ENCODE peak calls at places on chromosomes 5 and 9, in nine cellular contexts. P is body of pancreas, N is cardiac fibroblast, U is SK-N-SH, W is heart right ventricle, L is gastrocnemius medialis, A is uterus, Z is mesothelial cell of epicardium, B is HCT116. Q is an unnamed sample.

GRCh38 chr5:102481044-102481715 is 17.6 kb downstream of the SLCO6A1 start:
- DNase-seq in P (no peak), N (peak), U (no peak), W (no peak), L (no peak), A (no peak), Z (no peak), B (no peak), Q (no peak)

GRCh38 chr9:14189578-14189977 is 124.4 kb downstream of the NFIB start:
- DNase-seq in P (no peak), N (peak), U (no peak), W (no peak), L (no peak), A (no peak), Z (no peak), B (no peak), Q (no peak)

GRCh38 chr9:117706421-117707150 is 2.4 kb downstream of the TLR4 start:
- DNase-seq in P (no peak), N (peak), U (no peak), W (no peak), L (no peak), A (no peak), Z (no peak), B (no peak), Q (no peak)

GRCh38 chr9:95666096-95666784 is 149.5 kb upstream of the PTCH1 start:
- DNase-seq in P (no peak), N (no peak), U (no peak), W (no peak), L (no peak), A (no peak), Z (no peak), B (no peak), Q (no peak)

GRCh38 chr5:1390861-1391600 is 46.1 kb upstream of the CLPTM1L start:
- DNase-seq in P (no peak), N (no peak), U (no peak), W (no peak), L (no peak), A (no peak), Z (no peak), B (no peak), Q (no peak)

GRCh38 chr9:37917801-37918664 is 14.1 kb upstream of the SLC25A51 start:
- DNase-seq in P (peak), N (no peak), U (no peak), W (no peak), L (no peak), A (no peak), Z (no peak), B (no peak), Q (no peak)

GRCh38 chr9:88535226-88535931 is 401 bp downstream of the NXNL2 start:
- DNase-seq in P (peak), N (no peak), U (peak), W (no peak), L (no peak), A (peak), Z (no peak), B (no peak), Q (peak)

GRCh38 chr5:39755986-39756385 is 331.2 kb upstream of the DAB2 start:
- DNase-seq in P (no peak), N (peak), U (no peak), W (peak), L (no peak), A (no peak), Z (no peak), B (peak), Q (no peak)

GRCh38 chr9:121889990-121890563 is 203.0 kb downstream of the TTLL11 start:
- DNase-seq in P (no peak), N (peak), U (no peak), W (no peak), L (no peak), A (no peak), Z (no peak), B (no peak), Q (no peak)

GRCh38 chr5:156042726-156043125 is 284.2 kb upstream of the SGCD start:
- DNase-seq in P (no peak), N (no peak), U (no peak), W (no peak), L (no peak), A (no peak), Z (no peak), B (no peak), Q (no peak)

GRCh38 chr9:14209399-14209990 is 104.4 kb downstream of the NFIB start:
- DNase-seq in P (no peak), N (no peak), U (peak), W (no peak), L (no peak), A (no peak), Z (no peak), B (no peak), Q (no peak)

GRCh38 chr5:54663876-54664275 is 146.3 kb downstream of the SNX18 start:
- DNase-seq in P (peak), N (peak), U (no peak), W (no peak), L (peak), A (peak), Z (no peak), B (no peak), Q (no peak)

GRCh38 chr9:82571540-82571939 is 491.4 kb downstream of the RASEF start:
- DNase-seq in P (no peak), N (no peak), U (no peak), W (no peak), L (no peak), A (no peak), Z (no peak), B (no peak), Q (no peak)

GRCh38 chr9:34072868-34073590 is 24.3 kb upstream of the UBAP2 start:
- DNase-seq in P (peak), N (peak), U (no peak), W (no peak), L (peak), A (peak), Z (no peak), B (no peak), Q (no peak)

GRCh38 chr9:69223605-69224004 is 49.5 kb downstream of the TJP2 start:
- DNase-seq in P (peak), N (peak), U (peak), W (peak), L (peak), A (no peak), Z (no peak), B (peak), Q (peak)

GRCh38 chr5:155530046-155530445 is 516.5 kb downstream of the KIF4B start:
- DNase-seq in P (no peak), N (no peak), U (peak), W (no peak), L (no peak), A (no peak), Z (no peak), B (no peak), Q (no peak)

GRCh38 chr5:147902606-147903115 is 3.7 kb downstream of the C5orf46 start:
- DNase-seq in P (no peak), N (peak), U (no peak), W (no peak), L (no peak), A (no peak), Z (no peak), B (no peak), Q (no peak)

GRCh38 chr9:121612511-121612998 is 38.9 kb upstream of the DAB2IP start:
- DNase-seq in P (no peak), N (no peak), U (no peak), W (no peak), L (peak), A (no peak), Z (no peak), B (no peak), Q (no peak)

GRCh38 chr5:124124711-124125229 is 612.8 kb downstream of the CSNK1G3 start:
- DNase-seq in P (no peak), N (no peak), U (no peak), W (no peak), L (no peak), A (no peak), Z (no peak), B (no peak), Q (no peak)

GRCh38 chr5:81121836-81122235 is 111.3 kb upstream of the CKMT2 start:
- DNase-seq in P (no peak), N (no peak), U (no peak), W (no peak), L (no peak), A (no peak), Z (no peak), B (no peak), Q (no peak)

GRCh38 chr9:14372437-14373318 is 58.7 kb upstream of the NFIB start:
- DNase-seq in P (peak), N (peak), U (peak), W (peak), L (no peak), A (peak), Z (no peak), B (peak), Q (no peak)

GRCh38 chr5:176630681-176631222 is 277 bp downstream of the EIF4E1B start:
- DNase-seq in P (no peak), N (no peak), U (no peak), W (no peak), L (no peak), A (no peak), Z (no peak), B (no peak), Q (no peak)

GRCh38 chr9:7234144-7234543 is 476.4 kb downstream of the KDM4C start:
- DNase-seq in P (no peak), N (peak), U (peak), W (no peak), L (no peak), A (no peak), Z (no peak), B (peak), Q (peak)

GRCh38 chr5:178336889-178337785 is 104.5 kb upstream of the PHYKPL start:
- DNase-seq in P (peak), N (no peak), U (peak), W (no peak), L (no peak), A (no peak), Z (no peak), B (no peak), Q (no peak)

GRCh38 chr5:93622240-93622885 is 39.3 kb downstream of the NR2F1 start:
- DNase-seq in P (no peak), N (peak), U (peak), W (peak), L (no peak), A (no peak), Z (no peak), B (no peak), Q (no peak)

GRCh38 chr9:95131023-95131943 is 186.2 kb downstream of the FANCC start:
- DNase-seq in P (peak), N (peak), U (peak), W (peak), L (peak), A (peak), Z (peak), B (peak), Q (peak)

GRCh38 chr9:12708562-12709298 is 15.5 kb downstream of the TYRP1 start:
- DNase-seq in P (no peak), N (peak), U (no peak), W (no peak), L (no peak), A (no peak), Z (no peak), B (peak), Q (no peak)

GRCh38 chr5:129652353-129653138 is 95.3 kb upstream of the MINAR2 start:
- DNase-seq in P (no peak), N (peak), U (no peak), W (no peak), L (no peak), A (no peak), Z (no peak), B (no peak), Q (no peak)

GRCh38 chr5:102958481-102959011 is 161.4 kb downstream of the GIN1 start:
- DNase-seq in P (no peak), N (peak), U (no peak), W (no peak), L (no peak), A (no peak), Z (no peak), B (peak), Q (no peak)

GRCh38 chr5:141838326-141839014 is 39.7 kb downstream of the PCDH1 start:
- DNase-seq in P (no peak), N (no peak), U (peak), W (no peak), L (no peak), A (no peak), Z (no peak), B (no peak), Q (no peak)

GRCh38 chr5:150350524-150351344 is 6.8 kb upstream of the TCOF1 start:
- DNase-seq in P (peak), N (peak), U (peak), W (peak), L (peak), A (peak), Z (no peak), B (peak), Q (peak)

GRCh38 chr5:1315709-1316587 is 21.1 kb upstream of the TERT start:
- DNase-seq in P (peak), N (peak), U (no peak), W (no peak), L (no peak), A (peak), Z (no peak), B (no peak), Q (peak)

GRCh38 chr9:132584616-132585560 is 2.5 kb downstream of the BARHL1 start:
- DNase-seq in P (no peak), N (peak), U (no peak), W (no peak), L (no peak), A (no peak), Z (no peak), B (no peak), Q (no peak)

GRCh38 chr9:121447341-121447834 is 52.3 kb downstream of the GGTA1 start:
- DNase-seq in P (no peak), N (peak), U (no peak), W (no peak), L (no peak), A (no peak), Z (no peak), B (no peak), Q (no peak)

GRCh38 chr9:21576331-21577189 is 94.4 kb upstream of the IFNE start:
- DNase-seq in P (no peak), N (peak), U (no peak), W (no peak), L (no peak), A (no peak), Z (no peak), B (peak), Q (no peak)

GRCh38 chr5:157160001-157160400 is 6.1 kb downstream of the GARIN3 start:
- DNase-seq in P (no peak), N (no peak), U (no peak), W (no peak), L (no peak), A (no peak), Z (no peak), B (no peak), Q (no peak)

GRCh38 chr5:8340739-8341344 is 471.9 kb downstream of the MTRR start:
- DNase-seq in P (no peak), N (peak), U (peak), W (no peak), L (no peak), A (no peak), Z (no peak), B (no peak), Q (no peak)

GRCh38 chr9:75601280-75601679 is 289.2 kb upstream of the PCSK5 start:
- DNase-seq in P (no peak), N (peak), U (no peak), W (no peak), L (no peak), A (no peak), Z (no peak), B (no peak), Q (no peak)
- TF ChIP-seq CTCF in P (no peak), N (no peak), U (no peak), W (peak), L (no peak), A (no peak), Z (no peak), B (no peak), Q (no peak)

DNA sequence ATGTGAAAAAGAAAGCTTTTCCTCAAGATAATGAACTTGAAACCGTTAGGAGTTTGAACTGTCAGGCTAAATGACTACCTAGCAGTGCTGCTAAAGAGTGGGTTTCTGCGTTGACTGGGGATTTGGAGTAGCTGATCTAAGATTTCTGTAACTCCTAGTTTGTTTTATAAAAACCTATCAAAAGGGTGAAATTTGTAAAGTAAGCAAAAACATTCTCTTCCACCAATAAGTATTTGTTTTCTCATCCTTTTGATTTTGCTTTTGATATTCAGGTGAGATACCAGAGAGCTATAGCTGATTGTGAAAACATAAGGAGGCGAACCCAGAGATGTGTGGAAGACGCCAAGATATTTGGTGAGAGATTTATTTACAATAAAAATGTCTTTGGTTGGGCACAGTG is 4.1 kb downstream of the GRPEL2 start:
- DNase-seq in P (no peak), N (no peak), U (no peak), W (no peak), L (no peak), A (no peak), Z (no peak), B (no peak), Q (no peak)
- TF ChIP-seq CTCF in P (no peak), N (no peak), U (no peak), W (no peak), L (no peak), A (no peak), Z (no peak), B (no peak), Q (no peak)

GRCh38 chr5:180241600-180241999 is 32.6 kb upstream of the RASGEF1C start:
- DNase-seq in P (no peak), N (no peak), U (no peak), W (no peak), L (no peak), A (no peak), Z (no peak), B (no peak), Q (no peak)
- TF ChIP-seq CTCF in P (no peak), N (no peak), U (no peak), W (no peak), L (no peak), A (no peak), Z (no peak), B (no peak), Q (no peak)

GRCh38 chr9:28951945-28952344 is 1378.7 kb upstream of the C9orf72 start:
- DNase-seq in P (no peak), N (peak), U (no peak), W (no peak), L (no peak), A (no peak), Z (no peak), B (no peak), Q (no peak)
- TF ChIP-seq CTCF in P (no peak), N (peak), U (peak), W (no peak), L (no peak), A (no peak), Z (no peak), B (no peak), Q (no peak)